ENCODE peak calls at places on chromosome 15, in eight cellular contexts. S is mucosa of descending colon, O is pancreas, X is astrocyte of the spinal cord, C is lower lobe of right lung, J is PC-9, Q is neural progenitor cell, G is testis. V is an unnamed sample.

GRCh38 chr15:57943766-57944165 is 121.7 kb downstream of the ALDH1A2 start:
- DNase-seq in Q (no peak), J (no peak), O (no peak), G (no peak), S (no peak), C (no peak), X (no peak), V (no peak)

GRCh38 chr15:80640546-80641121 is 54.5 kb upstream of the ABHD17C start:
- DNase-seq in X (no peak), C (no peak), J (no peak), O (no peak), S (no peak), Q (no peak), G (no peak), V (no peak)

GRCh38 chr15:52306270-52306669 is 10.7 kb upstream of the MYO5C start:
- DNase-seq in Q (no peak), O (no peak), J (no peak), X (peak; percentile 35), S (no peak), G (no peak), C (no peak), V (peak; percentile 96)

GRCh38 chr15:100211855-100212850 is 129.6 kb downstream of the ADAMTS17 start:
- DNase-seq in G (no peak), S (peak; percentile 85), Q (no peak), X (no peak), C (no peak), O (no peak), J (peak; percentile 11), V (peak; percentile 12)

GRCh38 chr15:39851505-39852082 is 68.5 kb downstream of the GPR176 start:
- DNase-seq in J (no peak), X (peak; percentile 50), G (no peak), O (no peak), S (no peak), C (no peak), Q (no peak), V (no peak)

GRCh38 chr15:45544266-45545023 is 21.9 kb upstream of the SLC30A4 start:
- DNase-seq in O (no peak), J (no peak), G (no peak), S (no peak), X (no peak), C (no peak), Q (no peak), V (no peak)

GRCh38 chr15:65824031-65824743 is 32.1 kb upstream of the DENND4A start:
- DNase-seq in O (peak; percentile 37), C (no peak), J (peak; percentile 29), Q (peak; percentile 67), X (peak; percentile 69), G (peak; percentile 71), S (peak; percentile 78), V (peak; percentile 68)

GRCh38 chr15:86877171-86877631 is 797.5 kb downstream of the AGBL1 start:
- DNase-seq in S (no peak), Q (no peak), O (no peak), X (no peak), G (no peak), J (peak; percentile 6), C (no peak), V (peak; percentile 20)

GRCh38 chr15:39426552-39427532 is 154.0 kb upstream of the THBS1 start:
- DNase-seq in C (peak; percentile 73), J (no peak), S (peak; percentile 34), G (peak; percentile 45), X (peak; percentile 91), O (no peak), Q (peak; percentile 21), V (peak; percentile 52)

GRCh38 chr15:31392761-31393401 is 66.2 kb downstream of the KLF13 start:
- DNase-seq in J (no peak), O (peak; percentile 51), Q (peak; percentile 56), X (no peak), C (no peak), G (no peak), S (peak; percentile 62), V (no peak)

GRCh38 chr15:83053151-83053550 is 13.9 kb downstream of the BTBD1 start:
- DNase-seq in Q (no peak), G (no peak), S (peak; percentile 46), C (no peak), O (no peak), X (peak; percentile 56), J (no peak), V (peak; percentile 85)

GRCh38 chr15:29140475-29141172 is 129.0 kb downstream of the NSMCE3 start:
- DNase-seq in S (no peak), J (no peak), Q (no peak), G (no peak), C (no peak), X (no peak), O (no peak), V (no peak)

GRCh38 chr15:91889143-91889815 is 35.8 kb downstream of the SLCO3A1 start:
- DNase-seq in Q (no peak), C (no peak), O (no peak), G (no peak), J (no peak), X (no peak), S (peak; percentile 39), V (no peak)

GRCh38 chr15:33994005-33994615 is 25.8 kb downstream of the CHRM5 start:
- DNase-seq in O (no peak), X (peak; percentile 44), S (peak; percentile 17), Q (peak; percentile 56), G (no peak), C (no peak), J (peak; percentile 14), V (peak; percentile 59)

GRCh38 chr15:100779331-100780207 is 100.1 kb upstream of the ALDH1A3 start:
- DNase-seq in O (no peak), J (no peak), C (no peak), X (no peak), Q (peak; percentile 0), S (no peak), G (peak; percentile 4), V (no peak)

GRCh38 chr15:90400759-90401314 is 12.8 kb downstream of the IQGAP1 start:
- DNase-seq in O (peak; percentile 59), J (peak; percentile 70), C (peak; percentile 76), G (peak; percentile 58), S (peak; percentile 72), X (peak; percentile 97), Q (peak; percentile 57), V (peak; percentile 92)

GRCh38 chr15:25738171-25738792 is 124.8 kb downstream of the ATP10A start:
- DNase-seq in G (no peak), X (no peak), C (no peak), Q (no peak), O (no peak), S (no peak), J (no peak), V (peak; percentile 2)

GRCh38 chr15:66224946-66225345 is 28.6 kb downstream of the MEGF11 start:
- DNase-seq in S (no peak), X (no peak), O (peak; percentile 47), Q (no peak), G (no peak), C (no peak), J (no peak), V (no peak)

GRCh38 chr15:66865622-66866611 is 163.9 kb downstream of the SMAD6 start:
- DNase-seq in Q (no peak), X (no peak), O (no peak), S (peak; percentile 45), G (peak; percentile 12), J (no peak), C (peak; percentile 70), V (no peak)

GRCh38 chr15:38325290-38325990 is 72.8 kb downstream of the SPRED1 start:
- DNase-seq in G (no peak), S (no peak), O (no peak), J (no peak), Q (no peak), X (no peak), C (no peak), V (peak; percentile 83)

GRCh38 chr15:45157974-45158373 is 28.2 kb downstream of the DUOX1 start:
- DNase-seq in X (peak; percentile 84), C (no peak), Q (peak; percentile 52), O (no peak), G (no peak), S (no peak), J (peak; percentile 67), V (peak; percentile 97)

DNA sequence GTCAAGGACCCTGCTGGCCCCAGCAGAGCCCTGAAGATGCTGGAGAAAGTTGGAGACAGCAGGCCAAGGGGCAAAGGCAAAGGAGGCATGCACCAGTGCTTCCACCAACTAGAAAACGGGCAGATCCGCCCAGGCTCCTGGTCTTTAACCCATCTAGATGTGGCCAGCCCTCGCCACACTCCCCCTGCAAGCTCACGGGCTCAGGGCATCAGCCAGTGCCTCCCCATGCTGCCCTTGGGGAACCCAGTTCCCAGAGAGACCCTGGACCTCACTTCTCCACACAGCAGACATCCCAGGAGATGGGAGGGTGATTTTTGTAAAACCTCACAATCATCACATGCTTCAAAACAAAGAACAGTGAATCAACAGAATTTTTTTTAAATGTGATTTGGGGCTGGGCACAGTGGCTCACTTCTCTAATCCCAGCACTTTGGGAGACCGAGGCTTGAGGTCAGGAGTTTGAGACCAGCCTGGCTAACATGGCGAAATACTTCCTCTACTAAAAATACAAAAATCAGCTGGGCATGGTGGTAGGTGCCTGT is 24.6 kb downstream of the CYFIP1 start:
- DNase-seq in X (no peak), Q (no peak), J (no peak), G (no peak), C (no peak), O (no peak), S (no peak), V (no peak)
- H3K4me3 ChIP-seq in X (no peak overlapping the region), Q (no peak overlapping the region), J (no peak overlapping the region), G (no peak overlapping the region), C (no peak overlapping the region), O (no peak overlapping the region), S (no peak overlapping the region), V (no peak overlapping the region)

DNA sequence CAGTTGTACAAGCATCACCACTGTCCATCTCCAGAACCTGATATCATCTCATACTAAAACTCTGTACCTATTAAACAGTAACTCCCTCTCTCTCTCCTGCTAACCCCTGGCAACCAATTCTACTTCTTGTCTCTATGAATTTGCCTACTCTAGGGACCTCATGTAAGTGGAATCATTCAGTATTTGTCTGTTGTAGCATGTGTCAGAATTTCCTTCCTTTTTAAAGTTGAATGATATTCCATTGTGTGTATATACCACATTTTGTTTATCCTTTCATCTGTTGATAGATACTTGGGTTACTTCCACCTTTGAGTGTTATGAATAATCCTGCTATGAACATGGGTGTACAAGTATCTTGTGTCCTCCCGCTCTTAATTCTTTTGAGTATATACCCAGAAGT is 16.6 kb downstream of the ZNF592 start:
- DNase-seq in Q (no peak), X (no peak), O (no peak), S (no peak), G (no peak), C (no peak), J (no peak), V (no peak)
- TF ChIP-seq CTCF in Q (no peak), X (no peak), O (no peak), S (no peak), G (no peak), C (no peak), J (no peak), V (no peak)

GRCh38 chr15:36612063-36612788 is 32.8 kb downstream of the CDIN1 start:
- DNase-seq in J (peak; percentile 26), S (no peak), C (no peak), G (no peak), O (no peak), X (peak; percentile 81), Q (no peak), V (peak; percentile 96)
- H3K4me3 ChIP-seq in J (no peak overlapping the region), S (no peak overlapping the region), C (no peak overlapping the region), G (no peak overlapping the region), O (no peak overlapping the region), X (no peak overlapping the region), Q (no peak overlapping the region), V (no peak overlapping the region)

DNA sequence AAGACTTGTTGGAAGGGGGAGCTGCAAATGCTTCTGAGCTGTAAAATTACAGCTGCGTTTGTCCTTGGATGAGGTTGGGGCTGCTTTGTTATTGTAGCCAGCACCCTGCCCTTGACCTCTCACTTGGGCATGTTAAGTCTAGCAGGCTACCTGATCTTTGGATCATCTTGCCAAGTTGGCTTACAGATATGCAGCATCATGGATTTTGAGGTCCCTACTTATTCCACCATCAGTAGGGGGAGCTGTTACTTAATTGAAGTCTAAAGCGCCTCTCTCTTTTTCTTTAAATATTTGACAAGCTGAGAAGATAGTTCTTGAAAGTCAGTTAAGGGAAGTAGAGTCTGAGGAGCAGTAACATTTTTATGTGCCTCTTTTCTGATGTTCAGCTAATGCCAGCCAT is 793.0 kb downstream of the MCTP2 start:
- DNase-seq in G (no peak), S (no peak), C (no peak), Q (peak; percentile 71), O (no peak), X (peak; percentile 50), J (no peak), V (peak; percentile 65)
- TF ChIP-seq CTCF in G (peak; percentile 37), S (no peak), C (peak; percentile 29), Q (peak; percentile 74), O (no peak), X (peak; percentile 53), J (peak; percentile 61), V (peak; percentile 60)

V was measured in epithelial cell of esophagus.